ENCODE peak calls at places on chromosomes 12 and 14, in ten cellular contexts. T is esophagus muscularis mucosa, M is Peyer's patch, O is activated B cell treated with CpG ODN at 0.5 μM for 24 hours, X is AG10803, C is RWPE1, L is right lobe of liver, S is GM13977, D is epithelial cell of esophagus, H is GM10248. U is an unnamed sample.

GRCh38 chr12:109613611-109614455 is 40.2 kb downstream of the MVK start:
- DNase-seq in X (no peak), C (no peak), L (no peak), S (no peak), O (no peak), D (no peak), T (no peak), M (no peak), H (no peak), U (no peak)

GRCh38 chr12:67640863-67641262 is 7.7 kb upstream of the DYRK2 start:
- DNase-seq in T (no peak), S (no peak), X (peak), L (no peak), M (no peak), D (no peak), C (no peak), O (no peak), H (no peak), U (no peak)

GRCh38 chr12:126369487-126370463 is 1304.5 kb downstream of the AACS start:
- DNase-seq in O (no peak), L (no peak), C (peak), M (no peak), S (no peak), X (peak), H (no peak), T (no peak), D (peak), U (no peak)

GRCh38 chr14:63045234-63045611 is at the start of gene KCNH5:
- DNase-seq in L (no peak), S (peak), M (peak), C (peak), T (no peak), O (no peak), H (peak), X (peak), D (peak), U (peak)

GRCh38 chr12:132178801-132179401 is 34.6 kb downstream of the NOC4L start:
- DNase-seq in M (no peak), H (no peak), S (no peak), T (no peak), D (no peak), L (no peak), O (no peak), C (no peak), X (no peak), U (no peak)

GRCh38 chr12:110568752-110569151 is 14.4 kb downstream of the PPTC7 start:
- DNase-seq in L (no peak), T (no peak), S (no peak), X (no peak), H (no peak), C (no peak), D (no peak), M (no peak), O (no peak), U (no peak)

GRCh38 chr14:77133718-77134338 is 7.8 kb downstream of the ZDHHC22 start:
- DNase-seq in D (peak), H (peak), O (peak), X (peak), S (peak), C (peak), T (no peak), M (no peak), L (peak), U (peak)

GRCh38 chr14:104421892-104422291 is 157.7 kb upstream of the C14orf180 start:
- DNase-seq in O (no peak), T (no peak), L (no peak), C (no peak), X (no peak), H (no peak), S (no peak), M (no peak), D (no peak), U (no peak)

GRCh38 chr12:70271025-70271424 is 27.8 kb downstream of the CNOT2 start:
- DNase-seq in O (no peak), D (no peak), C (no peak), T (no peak), M (no peak), L (no peak), H (no peak), S (no peak), X (no peak), U (no peak)

GRCh38 chr12:108337235-108338223 is 1.6 kb downstream of the CMKLR1 start:
- DNase-seq in L (no peak), H (peak), M (no peak), D (peak), O (no peak), T (no peak), X (peak), S (peak), C (peak), U (no peak)

GRCh38 chr12:2376855-2377657 is 324.3 kb downstream of the CACNA1C start:
- DNase-seq in H (no peak), T (no peak), X (no peak), M (peak), S (no peak), C (no peak), L (no peak), D (no peak), O (no peak), U (no peak)

GRCh38 chr12:66103011-66103913 is 27.3 kb downstream of the LLPH start:
- DNase-seq in L (no peak), S (no peak), D (peak), T (no peak), H (no peak), C (no peak), O (no peak), X (peak), M (no peak), U (no peak)
- TF ChIP-seq CTCF in L (no peak), S (peak), D (peak), T (no peak), H (no peak), C (no peak), O (no peak), X (peak), M (no peak), U (peak)

GRCh38 chr12:121921106-121921505 is 2.7 kb downstream of the CFAP251 start:
- DNase-seq in L (no peak), S (no peak), D (no peak), X (no peak), H (no peak), M (no peak), C (no peak), O (no peak), T (no peak), U (no peak)

GRCh38 chr12:121917950-121918678 is at the start of gene CFAP251:
- DNase-seq in C (peak), O (peak), S (peak), M (peak), D (peak), X (peak), T (peak), L (peak), H (peak), U (peak)

GRCh38 chr12:121918679-121919038 is 267 bp downstream of the CFAP251 start:
- DNase-seq in C (no peak), M (no peak), T (no peak), O (no peak), D (no peak), X (no peak), L (no peak), S (no peak), H (no peak), U (no peak)

GRCh38 chr12:121915841-121916321 is 2.5 kb upstream of the CFAP251 start:
- DNase-seq in H (no peak), T (no peak), C (no peak), S (no peak), M (no peak), L (no peak), X (no peak), O (no peak), D (peak), U (no peak)

DNA sequence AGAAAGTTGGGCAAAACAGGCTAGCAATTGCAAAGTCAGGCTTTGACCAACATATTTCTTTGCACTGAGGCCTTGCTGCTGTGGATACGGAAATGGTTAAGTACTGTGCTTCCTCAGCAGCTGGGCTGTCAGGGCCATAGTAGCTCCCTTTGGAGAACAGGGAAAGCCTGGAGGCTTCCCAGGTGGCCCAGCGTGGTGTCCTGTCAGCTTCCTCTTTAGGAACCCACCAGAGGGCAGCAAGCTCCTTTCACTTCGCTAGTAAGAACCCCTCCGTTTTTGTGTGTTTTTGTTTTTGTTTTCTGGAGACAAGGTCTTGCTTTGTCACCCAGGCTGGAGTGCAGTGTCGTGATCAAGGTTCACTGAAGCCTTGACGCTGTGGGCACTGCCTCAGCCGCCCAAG is 1.7 kb upstream of the CFAP251 start:
- DNase-seq in T (no peak), S (no peak), M (no peak), C (no peak), O (no peak), L (no peak), D (peak), H (no peak), X (peak), U (no peak)
- TF ChIP-seq CTCF in T (no peak), S (peak), M (no peak), C (no peak), O (no peak), L (peak), D (peak), H (peak), X (peak), U (peak)

GRCh38 chr12:9647825-9648700 is 21.4 kb upstream of the CLEC2D start:
- DNase-seq in H (peak), X (peak), M (peak), D (peak), S (peak), C (peak), T (peak), L (peak), O (peak), U (peak)

GRCh38 chr12:9636807-9637206 is 29.1 kb upstream of the KLRB1 start:
- DNase-seq in M (no peak), D (no peak), O (no peak), C (no peak), S (no peak), X (no peak), H (no peak), L (no peak), T (no peak), U (no peak)

GRCh38 chr12:9640024-9640423 is 29.5 kb upstream of the CLEC2D start:
- DNase-seq in O (no peak), D (no peak), S (no peak), T (no peak), X (no peak), M (no peak), H (no peak), L (no peak), C (no peak), U (no peak)

GRCh38 chr12:9646794-9647622 is 22.5 kb upstream of the CLEC2D start:
- DNase-seq in O (no peak), L (no peak), H (no peak), X (peak), T (no peak), C (no peak), S (no peak), D (peak), M (no peak), U (no peak)

DNA sequence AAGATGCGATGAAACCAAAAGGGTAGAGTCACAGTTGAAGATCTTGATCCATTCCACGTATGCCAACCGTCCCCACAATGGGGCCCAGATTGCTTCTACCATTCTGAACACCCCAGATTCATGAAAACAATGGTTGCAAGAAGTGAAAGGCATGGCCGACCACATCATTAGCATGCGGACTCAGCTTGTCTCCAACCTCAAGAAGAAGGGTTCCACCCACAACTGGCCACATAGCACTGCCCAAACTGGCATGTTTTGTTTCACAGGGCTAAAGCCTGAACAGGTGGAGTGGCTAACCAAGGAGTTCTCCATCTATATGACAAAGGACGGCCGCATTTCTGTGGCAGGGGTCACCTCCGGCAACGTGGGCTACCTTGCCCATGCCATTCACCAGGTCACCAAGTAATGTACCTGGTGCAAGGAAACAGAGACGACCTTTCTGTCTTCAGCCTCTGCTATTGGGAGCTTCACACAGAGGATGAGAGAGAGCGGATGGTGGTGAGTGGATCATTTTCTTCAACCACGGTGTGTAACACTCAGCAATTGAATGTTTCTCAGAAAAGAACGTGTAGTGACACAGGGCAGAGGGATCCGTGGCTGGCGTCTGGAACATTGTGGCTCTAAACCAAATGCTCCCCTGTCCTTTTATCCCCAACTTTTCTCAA is 26.8 kb upstream of the CLEC2D start:
- DNase-seq in X (no peak), D (no peak), L (no peak), C (no peak), T (no peak), H (no peak), S (no peak), M (no peak), O (no peak), U (no peak)
- TF ChIP-seq CTCF in X (no peak), D (no peak), L (no peak), C (no peak), T (no peak), H (no peak), S (no peak), M (no peak), O (no peak), U (no peak)

GRCh38 chr14:51395361-51395849 is 155.4 kb downstream of the TMX1 start:
- DNase-seq in O (no peak), D (peak), C (peak), L (no peak), M (peak), T (no peak), H (no peak), X (peak), S (no peak), U (no peak)
- TF ChIP-seq CTCF in O (no peak), D (no peak), C (no peak), L (no peak), M (no peak), T (no peak), H (no peak), X (peak), S (no peak), U (no peak)

U was measured in type B pancreatic cell.